ENCODE peak calls at places on chromosomes 5 and 9, in six cellular contexts. One of them, this sample, is unnamed. For H3K9me2, the result is how much of the 10 kb centered on the place peaks cover.

GRCh38 chr5:40945111-40945510 is 35.8 kb downstream of the C7 start:
- DNase-seq in PC-3: no peak
- DNase-seq in OCI-LY7: no peak
- DNase-seq in GM23248: no peak
- DNase-seq in hepatocyte: no peak
- DNase-seq in MM.1S: no peak
- DNase-seq in this sample: no peak

GRCh38 chr5:538801-539468 is 14.7 kb upstream of the SLC9A3 start:
- DNase-seq in PC-3: no peak
- DNase-seq in OCI-LY7: no peak
- DNase-seq in GM23248: peak
- DNase-seq in hepatocyte: no peak
- DNase-seq in MM.1S: no peak
- DNase-seq in this sample: no peak

GRCh38 chr9:35756275-35756742 is 2.2 kb upstream of the MSMP start:
- DNase-seq in PC-3: peak
- DNase-seq in OCI-LY7: no peak
- DNase-seq in GM23248: no peak
- DNase-seq in hepatocyte: peak
- DNase-seq in MM.1S: peak
- DNase-seq in this sample: no peak

GRCh38 chr9:101592788-101593187 is 2.0 kb downstream of the PPP3R2 start:
- DNase-seq in PC-3: no peak
- DNase-seq in OCI-LY7: no peak
- DNase-seq in GM23248: peak
- DNase-seq in hepatocyte: no peak
- DNase-seq in MM.1S: no peak
- DNase-seq in this sample: no peak

GRCh38 chr9:4490705-4491620 is 695 bp downstream of the SLC1A1 start:
- DNase-seq in PC-3: no peak
- DNase-seq in OCI-LY7: no peak
- DNase-seq in GM23248: peak
- DNase-seq in hepatocyte: peak
- DNase-seq in MM.1S: no peak
- DNase-seq in this sample: no peak

GRCh38 chr9:136105398-136106135 is 10.5 kb upstream of the NACC2 start:
- DNase-seq in PC-3: no peak
- DNase-seq in OCI-LY7: no peak
- DNase-seq in GM23248: peak
- DNase-seq in hepatocyte: no peak
- DNase-seq in MM.1S: no peak
- DNase-seq in this sample: no peak

GRCh38 chr5:54610197-54610898 is 92.8 kb downstream of the SNX18 start:
- DNase-seq in PC-3: no peak
- DNase-seq in OCI-LY7: peak
- DNase-seq in GM23248: peak
- DNase-seq in hepatocyte: no peak
- DNase-seq in MM.1S: peak
- DNase-seq in this sample: no peak

GRCh38 chr9:134212809-134213507 is 48.6 kb upstream of the RNU6ATAC start:
- DNase-seq in PC-3: no peak
- DNase-seq in OCI-LY7: no peak
- DNase-seq in GM23248: no peak
- DNase-seq in hepatocyte: no peak
- DNase-seq in MM.1S: no peak
- DNase-seq in this sample: no peak

GRCh38 chr5:127556609-127557348 is 39.3 kb downstream of the PRRC1 start:
- DNase-seq in PC-3: peak
- DNase-seq in OCI-LY7: no peak
- DNase-seq in GM23248: no peak
- DNase-seq in hepatocyte: no peak
- DNase-seq in MM.1S: no peak
- DNase-seq in this sample: no peak

GRCh38 chr9:115263731-115264130 is 145.8 kb upstream of the TNC start:
- DNase-seq in PC-3: no peak
- DNase-seq in OCI-LY7: no peak
- DNase-seq in GM23248: peak
- DNase-seq in hepatocyte: no peak
- DNase-seq in MM.1S: no peak
- DNase-seq in this sample: no peak

GRCh38 chr9:109913461-109913810 is 133.4 kb downstream of the PALM2AKAP2 start:
- DNase-seq in PC-3: no peak
- DNase-seq in OCI-LY7: no peak
- DNase-seq in GM23248: peak
- DNase-seq in hepatocyte: no peak
- DNase-seq in MM.1S: no peak
- DNase-seq in this sample: no peak

GRCh38 chr5:141560141-141560540 is 58.7 kb downstream of the DIAPH1 start:
- DNase-seq in PC-3: peak
- DNase-seq in OCI-LY7: no peak
- DNase-seq in GM23248: peak
- DNase-seq in hepatocyte: peak
- DNase-seq in MM.1S: no peak
- DNase-seq in this sample: no peak

GRCh38 chr9:134662143-134662876 is 20.7 kb downstream of the COL5A1 start:
- DNase-seq in PC-3: peak
- DNase-seq in OCI-LY7: no peak
- DNase-seq in GM23248: peak
- DNase-seq in hepatocyte: peak
- DNase-seq in MM.1S: no peak
- DNase-seq in this sample: no peak

GRCh38 chr5:31193591-31194457 is at the start of gene CDH6:
- DNase-seq in PC-3: peak
- DNase-seq in OCI-LY7: no peak
- DNase-seq in GM23248: peak
- DNase-seq in hepatocyte: peak
- DNase-seq in MM.1S: no peak
- DNase-seq in this sample: no peak

GRCh38 chr5:54651482-54652076 is 134.0 kb downstream of the SNX18 start:
- DNase-seq in PC-3: no peak
- DNase-seq in OCI-LY7: no peak
- DNase-seq in GM23248: peak
- DNase-seq in hepatocyte: peak
- DNase-seq in MM.1S: no peak
- DNase-seq in this sample: no peak

GRCh38 chr9:130663258-130664171 is 879 bp upstream of the PRDM12 start:
- DNase-seq in PC-3: no peak
- DNase-seq in OCI-LY7: no peak
- DNase-seq in GM23248: peak
- DNase-seq in hepatocyte: no peak
- DNase-seq in MM.1S: no peak
- DNase-seq in this sample: no peak

GRCh38 chr5:6359941-6360683 is 18.2 kb downstream of the MED10 start:
- DNase-seq in PC-3: peak
- DNase-seq in OCI-LY7: peak
- DNase-seq in GM23248: no peak
- DNase-seq in hepatocyte: no peak
- DNase-seq in MM.1S: no peak
- DNase-seq in this sample: no peak

DNA sequence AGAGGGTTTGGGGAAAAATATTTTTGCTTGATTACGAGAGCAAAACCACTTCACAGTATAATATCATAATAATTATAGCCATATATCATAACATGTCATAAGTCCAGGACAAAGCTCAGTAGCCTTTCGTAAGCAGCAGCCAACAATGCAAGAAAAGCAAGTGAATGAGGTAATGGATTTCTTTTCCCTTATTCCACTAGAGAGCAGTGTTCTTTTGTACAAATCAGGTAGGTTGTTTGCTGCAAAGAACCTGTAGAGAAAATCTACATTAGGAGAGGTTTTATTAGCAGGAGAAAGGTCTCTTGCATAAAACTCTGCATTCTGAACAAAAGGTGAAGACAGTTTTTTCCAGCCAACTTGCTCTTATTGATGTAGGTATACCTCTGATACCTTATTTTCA is 1033.4 kb downstream of the TLE4 start:
- DNase-seq in PC-3: peak
- DNase-seq in OCI-LY7: no peak
- DNase-seq in GM23248: peak
- DNase-seq in hepatocyte: peak
- DNase-seq in MM.1S: no peak
- DNase-seq in this sample: no peak
- H3K4me3 ChIP-seq in PC-3: no peak
- H3K4me3 ChIP-seq in OCI-LY7: no peak
- H3K4me3 ChIP-seq in GM23248: no peak
- H3K4me3 ChIP-seq in hepatocyte: no peak
- H3K4me3 ChIP-seq in MM.1S: no peak
- H3K4me3 ChIP-seq in this sample: no peak

GRCh38 chr9:82894961-82895902 is 167.7 kb downstream of the RASEF start:
- DNase-seq in PC-3: no peak
- DNase-seq in OCI-LY7: no peak
- DNase-seq in GM23248: no peak
- DNase-seq in hepatocyte: peak
- DNase-seq in MM.1S: no peak
- DNase-seq in this sample: no peak
- H3K9me2 ChIP-seq in PC-3: under half
- H3K9me2 ChIP-seq in OCI-LY7: under half
- H3K9me2 ChIP-seq in GM23248: under half
- H3K9me2 ChIP-seq in hepatocyte: under half
- H3K9me2 ChIP-seq in MM.1S: under half
- H3K9me2 ChIP-seq in this sample: under half

DNA sequence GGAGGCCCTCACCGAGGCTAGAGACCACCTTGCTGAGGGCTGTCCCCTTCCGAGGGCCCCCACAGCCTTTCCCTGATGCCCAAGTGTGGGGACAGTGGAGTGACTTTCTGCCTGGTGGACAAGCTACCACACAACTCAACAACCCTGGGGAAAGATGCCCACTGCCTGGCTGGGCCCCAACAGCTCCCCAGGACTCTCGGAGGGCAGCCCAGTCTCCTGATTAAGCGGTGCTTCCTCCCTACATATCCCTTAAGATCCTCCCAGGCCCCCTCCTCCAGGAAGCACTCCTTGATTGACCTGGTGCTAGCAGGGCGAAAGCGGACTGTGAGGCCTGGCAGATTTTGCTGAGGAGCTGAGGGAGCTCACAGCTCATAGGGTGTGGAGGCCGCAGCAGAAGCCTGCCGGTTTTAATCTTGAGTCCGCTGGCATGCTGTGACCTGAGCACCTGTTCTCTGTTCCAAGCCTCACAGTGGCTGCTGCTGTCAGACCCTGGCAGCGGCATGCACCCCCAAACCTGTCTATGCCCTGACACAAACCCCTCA is 2.2 kb downstream of the NSMF start:
- DNase-seq in PC-3: no peak
- DNase-seq in OCI-LY7: no peak
- DNase-seq in GM23248: no peak
- DNase-seq in hepatocyte: no peak
- DNase-seq in MM.1S: no peak
- DNase-seq in this sample: no peak
- H3K4me3 ChIP-seq in PC-3: no peak
- H3K4me3 ChIP-seq in OCI-LY7: no peak
- H3K4me3 ChIP-seq in GM23248: no peak
- H3K4me3 ChIP-seq in hepatocyte: no peak
- H3K4me3 ChIP-seq in MM.1S: no peak
- H3K4me3 ChIP-seq in this sample: peak

GRCh38 chr5:116914869-116915504 is 340.4 kb upstream of the SEMA6A start:
- DNase-seq in PC-3: no peak
- DNase-seq in OCI-LY7: no peak
- DNase-seq in GM23248: no peak
- DNase-seq in hepatocyte: no peak
- DNase-seq in MM.1S: no peak
- DNase-seq in this sample: no peak
- H3K9me2 ChIP-seq in PC-3: under half
- H3K9me2 ChIP-seq in OCI-LY7: under half
- H3K9me2 ChIP-seq in GM23248: under half
- H3K9me2 ChIP-seq in hepatocyte: under half
- H3K9me2 ChIP-seq in MM.1S: under half
- H3K9me2 ChIP-seq in this sample: under half

GRCh38 chr5:96924016-96924443 is 11.8 kb upstream of the LNPEP start:
- DNase-seq in PC-3: peak
- DNase-seq in OCI-LY7: peak
- DNase-seq in GM23248: no peak
- DNase-seq in hepatocyte: peak
- DNase-seq in MM.1S: no peak
- DNase-seq in this sample: no peak
- H3K4me3 ChIP-seq in PC-3: peak
- H3K4me3 ChIP-seq in OCI-LY7: no peak
- H3K4me3 ChIP-seq in GM23248: no peak
- H3K4me3 ChIP-seq in hepatocyte: no peak
- H3K4me3 ChIP-seq in MM.1S: no peak
- H3K4me3 ChIP-seq in this sample: no peak

GRCh38 chr5:159884917-159885620 is 31.2 kb upstream of the ADRA1B start:
- DNase-seq in PC-3: no peak
- DNase-seq in OCI-LY7: no peak
- DNase-seq in GM23248: peak
- DNase-seq in hepatocyte: no peak
- DNase-seq in MM.1S: no peak
- DNase-seq in this sample: no peak

GRCh38 chr5:159886312-159886711 is 30.0 kb upstream of the ADRA1B start:
- DNase-seq in PC-3: no peak
- DNase-seq in OCI-LY7: no peak
- DNase-seq in GM23248: no peak
- DNase-seq in hepatocyte: no peak
- DNase-seq in MM.1S: no peak
- DNase-seq in this sample: no peak

GRCh38 chr5:159883522-159883950 is 32.7 kb upstream of the ADRA1B start:
- DNase-seq in PC-3: peak
- DNase-seq in OCI-LY7: no peak
- DNase-seq in GM23248: peak
- DNase-seq in hepatocyte: no peak
- DNase-seq in MM.1S: no peak
- DNase-seq in this sample: no peak

GRCh38 chr5:159890141-159890540 is 26.1 kb upstream of the ADRA1B start:
- DNase-seq in PC-3: no peak
- DNase-seq in OCI-LY7: no peak
- DNase-seq in GM23248: no peak
- DNase-seq in hepatocyte: no peak
- DNase-seq in MM.1S: no peak
- DNase-seq in this sample: no peak

DNA sequence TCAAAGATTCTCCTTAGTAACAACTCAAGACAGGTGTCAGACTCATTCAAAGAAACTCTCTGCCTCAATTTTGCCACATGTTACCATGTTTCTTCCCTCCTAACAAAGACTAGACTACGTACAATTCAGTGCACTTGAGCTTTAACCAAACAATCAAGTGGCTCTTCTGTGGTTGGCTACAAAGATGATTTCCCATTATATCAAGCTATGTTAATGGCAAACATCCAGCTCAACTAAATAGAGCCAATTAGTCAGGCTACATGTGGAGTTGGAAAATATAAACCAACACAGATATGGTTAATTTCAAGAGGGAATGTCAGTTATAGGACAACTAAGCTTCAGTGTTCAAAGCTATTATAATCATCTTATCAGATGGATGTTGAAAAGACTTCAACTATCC is 29.2 kb upstream of the ADRA1B start:
- DNase-seq in PC-3: no peak
- DNase-seq in OCI-LY7: no peak
- DNase-seq in GM23248: no peak
- DNase-seq in hepatocyte: no peak
- DNase-seq in MM.1S: no peak
- DNase-seq in this sample: no peak
- H3K9me2 ChIP-seq in PC-3: under half
- H3K9me2 ChIP-seq in OCI-LY7: under half
- H3K9me2 ChIP-seq in GM23248: under half
- H3K9me2 ChIP-seq in hepatocyte: under half
- H3K9me2 ChIP-seq in MM.1S: under half
- H3K9me2 ChIP-seq in this sample: under half

GRCh38 chr9:89060790-89061189 is 69.5 kb downstream of the S1PR3 start:
- DNase-seq in PC-3: no peak
- DNase-seq in OCI-LY7: no peak
- DNase-seq in GM23248: no peak
- DNase-seq in hepatocyte: no peak
- DNase-seq in MM.1S: no peak
- DNase-seq in this sample: no peak

GRCh38 chr9:89059925-89060506 is 68.7 kb downstream of the S1PR3 start:
- DNase-seq in PC-3: no peak
- DNase-seq in OCI-LY7: no peak
- DNase-seq in GM23248: no peak
- DNase-seq in hepatocyte: no peak
- DNase-seq in MM.1S: no peak
- DNase-seq in this sample: no peak

GRCh38 chr9:89065921-89066320 is 74.7 kb downstream of the S1PR3 start:
- DNase-seq in PC-3: no peak
- DNase-seq in OCI-LY7: no peak
- DNase-seq in GM23248: no peak
- DNase-seq in hepatocyte: no peak
- DNase-seq in MM.1S: no peak
- DNase-seq in this sample: peak
- H3K4me3 ChIP-seq in PC-3: no peak
- H3K4me3 ChIP-seq in OCI-LY7: no peak
- H3K4me3 ChIP-seq in GM23248: no peak
- H3K4me3 ChIP-seq in hepatocyte: no peak
- H3K4me3 ChIP-seq in MM.1S: no peak
- H3K4me3 ChIP-seq in this sample: peak

This sample was measured in Karpas-422.